ENCODE peak calls at places on chromosomes 3 and 15, in eight cellular contexts. D is kidney epithelial cell, K is lower lobe of right lung, N is heart left ventricle, C is spleen, O is heart right ventricle, A is upper lobe of right lung, Y is stomach. T is an unnamed sample.

GRCh38 chr3:141308588-141309218 is 59.6 kb upstream of the ZBTB38 start:
- DNase-seq in D (no peak), K (peak; percentile 69), N (peak; percentile 54), C (no peak), O (peak; percentile 56), A (peak; percentile 80), Y (peak; percentile 65), T (no peak)

GRCh38 chr3:102466001-102466400 is 31.2 kb downstream of the ZPLD1 start:
- DNase-seq in D (no peak), K (no peak), N (no peak), C (no peak), O (no peak), A (no peak), Y (no peak), T (no peak)

GRCh38 chr15:61712124-61712759 is 348.0 kb downstream of the VPS13C start:
- DNase-seq in D (no peak), K (no peak), N (no peak), C (no peak), O (no peak), A (no peak), Y (no peak), T (no peak)

GRCh38 chr3:158127250-158128219 is 17.6 kb downstream of the RSRC1 start:
- DNase-seq in D (no peak), K (no peak), N (no peak), C (no peak), O (no peak), A (no peak), Y (no peak), T (no peak)

GRCh38 chr3:13544293-13544831 is 4.6 kb upstream of the FBLN2 start:
- DNase-seq in D (no peak), K (no peak), N (no peak), C (no peak), O (no peak), A (no peak), Y (no peak), T (no peak)

GRCh38 chr3:9168230-9168629 is 81.2 kb downstream of the SRGAP3 start:
- DNase-seq in D (no peak), K (no peak), N (no peak), C (peak; percentile 81), O (no peak), A (no peak), Y (no peak), T (no peak)

GRCh38 chr3:11662392-11662990 is 18.8 kb upstream of the VGLL4 start:
- DNase-seq in D (no peak), K (no peak), N (no peak), C (no peak), O (no peak), A (no peak), Y (no peak), T (no peak)

GRCh38 chr15:80849308-80849707 is 70.1 kb downstream of the CEMIP start:
- DNase-seq in D (peak; percentile 71), K (peak; percentile 73), N (no peak), C (no peak), O (no peak), A (peak; percentile 83), Y (peak; percentile 38), T (peak; percentile 25)

GRCh38 chr15:59251001-59251845 is 44.6 kb downstream of the LDHAL6B start:
- DNase-seq in D (no peak), K (no peak), N (no peak), C (no peak), O (no peak), A (no peak), Y (no peak), T (no peak)

GRCh38 chr3:5314897-5315296 is 127.4 kb downstream of the EDEM1 start:
- DNase-seq in D (no peak), K (no peak), N (no peak), C (no peak), O (no peak), A (no peak), Y (no peak), T (no peak)

GRCh38 chr15:91413142-91413541 is 313.1 kb downstream of the SV2B start:
- DNase-seq in D (no peak), K (no peak), N (no peak), C (no peak), O (no peak), A (no peak), Y (no peak), T (no peak)

GRCh38 chr3:77053769-77054168 is 13.9 kb downstream of the ROBO2 start:
- DNase-seq in D (no peak), K (no peak), N (no peak), C (no peak), O (no peak), A (no peak), Y (no peak), T (no peak)

GRCh38 chr3:31369637-31370036 is 163.1 kb upstream of the STT3B start:
- DNase-seq in D (no peak), K (no peak), N (no peak), C (no peak), O (no peak), A (no peak), Y (no peak), T (no peak)

GRCh38 chr3:42071720-42072582 is 19.2 kb upstream of the TRAK1 start:
- DNase-seq in D (no peak), K (peak; percentile 57), N (peak; percentile 78), C (peak; percentile 85), O (peak; percentile 79), A (no peak), Y (peak; percentile 75), T (peak; percentile 84)

GRCh38 chr3:177538743-177539730 is 341.8 kb upstream of the TBL1XR1 start:
- DNase-seq in D (no peak), K (no peak), N (no peak), C (no peak), O (no peak), A (no peak), Y (no peak), T (no peak)

GRCh38 chr15:89777821-89778380 is 1.8 kb downstream of the MESP2 start:
- DNase-seq in D (no peak), K (no peak), N (no peak), C (peak; percentile 69), O (no peak), A (no peak), Y (no peak), T (no peak)

GRCh38 chr3:119637679-119638525 is 22.5 kb downstream of the POPDC2 start:
- DNase-seq in D (peak; percentile 74), K (no peak), N (no peak), C (no peak), O (no peak), A (no peak), Y (no peak), T (no peak)

DNA sequence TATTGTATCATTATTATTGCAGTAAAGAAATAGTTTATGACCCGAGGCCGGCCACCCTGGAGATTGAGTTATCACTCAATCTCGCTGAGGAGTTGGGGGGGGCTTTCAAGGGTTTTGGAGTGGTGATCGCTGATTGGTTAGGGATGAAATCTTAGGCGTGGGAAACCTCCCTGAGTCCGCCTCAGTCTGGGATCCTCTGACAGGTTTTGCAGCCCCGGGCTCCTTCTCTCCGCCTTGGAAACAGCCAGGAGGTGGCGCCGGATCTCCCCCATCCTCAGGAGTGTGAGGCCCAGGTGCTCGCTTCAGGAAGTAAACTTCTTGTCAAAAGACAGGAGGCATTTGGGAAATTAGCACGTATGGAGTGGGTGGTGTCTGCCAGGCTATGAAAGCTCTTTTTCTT is 41.1 kb upstream of the SEC61A1 start:
- DNase-seq in D (peak; percentile 18), K (peak; percentile 81), N (no peak), C (no peak), O (no peak), A (peak; percentile 89), Y (peak; percentile 72), T (no peak)
- H3K27me3 ChIP-seq in D (peaks cover 4% of the 10 kb centered on the region), K (peaks cover 3% of the 10 kb centered on the region), N (peaks cover 4% of the 10 kb centered on the region), C (no peaks in the 10 kb centered on the region), O (no peaks in the 10 kb centered on the region), A (no peaks in the 10 kb centered on the region), Y (peaks cover 4% of the 10 kb centered on the region), T (peaks cover 2% of the 10 kb centered on the region)

DNA sequence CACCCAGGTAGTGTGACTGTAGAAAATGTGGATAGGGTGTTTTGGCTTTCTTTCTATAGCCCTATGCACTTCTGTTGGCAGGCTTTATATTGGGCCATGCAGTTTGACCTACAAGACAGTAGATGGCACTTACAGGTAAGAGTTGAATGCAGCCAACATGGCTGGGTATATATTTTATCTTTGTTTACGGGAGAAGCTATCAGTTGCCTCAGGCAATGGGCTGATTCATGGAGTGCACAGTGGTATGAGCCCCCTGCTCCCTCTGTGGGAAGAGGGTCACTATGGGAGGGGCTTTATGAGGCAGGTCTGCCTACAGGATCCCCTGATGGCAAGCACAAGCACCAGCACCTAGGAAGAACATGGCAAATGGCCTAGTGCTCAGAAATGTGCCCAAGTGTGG is 301.2 kb upstream of the CDIN1 start:
- DNase-seq in D (no peak), K (no peak), N (no peak), C (no peak), O (no peak), A (no peak), Y (no peak), T (no peak)
- TF ChIP-seq CTCF in D (peak; percentile 7), K (no peak), N (no peak), C (no peak), O (peak; percentile 11), A (no peak), Y (no peak), T (no peak)

GRCh38 chr15:47184405-47185221 is 532.7 kb upstream of the SEMA6D start:
- DNase-seq in D (no peak), K (no peak), N (no peak), C (peak; percentile 63), O (no peak), A (peak; percentile 61), Y (no peak), T (no peak)
- H3K27me3 ChIP-seq in D (peaks cover 14% of the 10 kb centered on the region), K (peaks cover 48% of the 10 kb centered on the region), N (peaks cover 20% of the 10 kb centered on the region), C (peaks cover 22% of the 10 kb centered on the region), O (no peaks in the 10 kb centered on the region), A (peaks cover 55% of the 10 kb centered on the region), Y (peaks cover 30% of the 10 kb centered on the region), T (peaks cover 45% of the 10 kb centered on the region)

GRCh38 chr3:51681453-51681852 is 10.4 kb downstream of the TEX264 start:
- DNase-seq in D (no peak), K (peak; percentile 64), N (peak; percentile 48), C (peak; percentile 90), O (peak; percentile 51), A (peak; percentile 77), Y (peak; percentile 34), T (no peak)

GRCh38 chr3:51680663-51681230 is 9.7 kb downstream of the TEX264 start:
- DNase-seq in D (no peak), K (no peak), N (no peak), C (peak; percentile 54), O (no peak), A (no peak), Y (no peak), T (no peak)

GRCh38 chr3:51682526-51682925 is 11.5 kb downstream of the TEX264 start:
- DNase-seq in D (no peak), K (no peak), N (no peak), C (peak; percentile 71), O (no peak), A (no peak), Y (no peak), T (no peak)

GRCh38 chr3:51683566-51683965 is 12.5 kb downstream of the TEX264 start:
- DNase-seq in D (no peak), K (no peak), N (no peak), C (no peak), O (no peak), A (no peak), Y (no peak), T (no peak)

DNA sequence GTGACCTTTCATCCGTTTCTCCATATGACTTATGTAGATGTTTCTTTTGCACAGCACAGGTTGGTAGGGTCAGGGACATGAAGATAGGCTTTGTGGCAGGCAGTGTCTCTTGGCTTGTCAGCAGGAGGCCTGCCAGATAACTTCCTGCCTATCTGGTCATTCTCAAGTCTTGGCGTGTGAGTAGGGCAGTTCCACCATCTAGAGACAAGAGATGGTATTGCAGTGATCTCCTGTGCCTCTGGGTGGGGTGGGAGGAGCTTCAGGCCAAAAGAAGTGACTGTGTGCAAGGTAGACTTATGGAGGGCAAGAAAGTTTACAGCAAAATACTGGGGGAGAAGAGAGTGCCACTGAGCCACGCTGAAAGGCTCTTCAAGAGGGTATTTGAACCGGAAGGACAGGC is 11.0 kb downstream of the TEX264 start:
- DNase-seq in D (peak; percentile 48), K (no peak), N (peak; percentile 78), C (peak; percentile 85), O (peak; percentile 81), A (no peak), Y (peak; percentile 56), T (peak; percentile 41)
- TF ChIP-seq CTCF in D (peak; percentile 77), K (peak; percentile 80), N (peak; percentile 80), C (peak; percentile 97), O (peak; percentile 77), A (peak; percentile 79), Y (no peak), T (peak; percentile 67)

T was measured in gastrocnemius medialis.